ENCODE peak calls at places on chromosomes 3 and 15, in eight cellular contexts. M is activated gamma-delta T cell; H is stimulated activated CD8-positive, alpha-beta memory T cell treated with anti-CD3 and anti-CD28 coated beads, Interleukin-2, amount 100 ng/mL, for 48 hours; S is NCI-H774; A is fibroblast of lung; F is central memory CD4-positive, alpha-beta T cell; E is GM18507; Z is kidney epithelial cell. G is an unnamed sample.

GRCh38 chr15:78415284-78415683 is 22.7 kb upstream of the IREB2 start:
- DNase-seq in A (peak; percentile 30), S (peak; percentile 71), F (no peak), E (no peak), H (no peak), M (no peak), Z (no peak), G (no peak)

GRCh38 chr3:69326821-69327433 is 59.0 kb downstream of the FRMD4B start:
- DNase-seq in H (peak; percentile 13), S (no peak), F (peak; percentile 47), Z (no peak), E (peak; percentile 9), A (no peak), M (no peak), G (peak; percentile 89)

GRCh38 chr3:42752441-42752840 is 20.6 kb downstream of the CCDC13 start:
- DNase-seq in S (no peak), F (no peak), Z (no peak), H (no peak), A (no peak), M (no peak), E (no peak), G (no peak)

GRCh38 chr3:114775395-114775794 is 371.7 kb downstream of the ZBTB20 start:
- DNase-seq in H (no peak), E (no peak), M (no peak), Z (no peak), S (no peak), A (peak; percentile 58), F (no peak), G (no peak)

GRCh38 chr3:195207731-195208130 is 63.2 kb downstream of the XXYLT1 start:
- DNase-seq in A (no peak), H (no peak), E (no peak), Z (no peak), S (no peak), F (no peak), M (no peak), G (no peak)

GRCh38 chr15:25439456-25439836 is 622 bp upstream of the UBE3A start:
- DNase-seq in F (no peak), E (no peak), M (no peak), A (peak; percentile 43), H (no peak), S (no peak), Z (no peak), G (peak; percentile 68)

GRCh38 chr15:80588801-80589200 is 106.3 kb upstream of the ABHD17C start:
- DNase-seq in A (peak; percentile 86), F (no peak), Z (peak; percentile 34), E (no peak), H (no peak), S (peak; percentile 32), M (no peak), G (no peak)

GRCh38 chr15:90200534-90201139 is 493 bp upstream of the SEMA4B start:
- DNase-seq in E (no peak), H (no peak), S (no peak), F (no peak), A (no peak), M (no peak), Z (no peak), G (no peak)

GRCh38 chr15:101657968-101658784 is 6.0 kb upstream of the TM2D3 start:
- DNase-seq in A (no peak), Z (no peak), H (no peak), F (no peak), E (no peak), S (peak; percentile 55), M (no peak), G (no peak)

G was measured in GM12865.